ENCODE peak calls at places on chromosome 16, in five cellular contexts. R is AG10803; E is fibroblast of the conjunctiva; J is stimulated activated CD8-positive, alpha-beta memory T cell treated with anti-CD3 and anti-CD28 coated beads, Interleukin-4, amount 100 ng/mL, for 24 hours; A is PC-3. H is an unnamed sample.

GRCh38 chr16:89409161-89409711 is 81.1 kb downstream of the ANKRD11 start:
- DNase-seq in R (no peak), E (no peak), A (peak), J (peak), H (peak)

GRCh38 chr16:65547799-65548446 is 426.1 kb upstream of the CDH11 start:
- DNase-seq in A (peak), J (no peak), R (peak), E (peak), H (no peak)

GRCh38 chr16:64627781-64628180 is 494.1 kb downstream of the CDH11 start:
- DNase-seq in R (no peak), E (no peak), J (no peak), A (no peak), H (no peak)

GRCh38 chr16:72112452-72112792 is 18.8 kb downstream of the DHX38 start:
- DNase-seq in A (no peak), E (no peak), J (no peak), R (no peak), H (peak)

GRCh38 chr16:27461483-27462171 is 59.7 kb downstream of the IL21R start:
- DNase-seq in J (no peak), E (no peak), A (no peak), R (no peak), H (no peak)

GRCh38 chr16:90043526-90043925 is 24.3 kb upstream of the DBNDD1 start:
- DNase-seq in A (no peak), R (no peak), J (no peak), E (no peak), H (no peak)

GRCh38 chr16:85665929-85666328 is 22.8 kb downstream of the GINS2 start:
- DNase-seq in A (no peak), J (no peak), E (no peak), R (no peak), H (peak)

GRCh38 chr16:51756447-51757123 is 605.5 kb upstream of the SALL1 start:
- DNase-seq in R (no peak), A (no peak), E (no peak), J (no peak), H (no peak)

GRCh38 chr16:70688266-70688742 is 2.5 kb upstream of the MTSS2 start:
- DNase-seq in J (no peak), R (peak), E (peak), A (no peak), H (peak)

GRCh38 chr16:1498899-1499676 is 5.9 kb downstream of the TELO2 start:
- DNase-seq in J (no peak), A (no peak), R (no peak), E (no peak), H (peak)

GRCh38 chr16:57720142-57720575 is 15.4 kb upstream of the KATNB1 start:
- DNase-seq in R (peak), E (peak), J (peak), A (peak), H (peak)

GRCh38 chr16:50274771-50275415 is 8.5 kb downstream of the ADCY7 start:
- DNase-seq in E (no peak), A (no peak), R (no peak), J (no peak), H (no peak)

GRCh38 chr16:383326-384020 is 1.7 kb upstream of the PGAP6 start:
- DNase-seq in A (peak), R (no peak), J (no peak), E (no peak), H (no peak)

GRCh38 chr16:56747486-56748045 is 17.6 kb downstream of the NUP93 start:
- DNase-seq in R (peak), J (no peak), E (no peak), A (no peak), H (no peak)

GRCh38 chr16:4915226-4915761 is 21.7 kb downstream of the PPL start:
- DNase-seq in E (peak), J (no peak), A (peak), R (peak), H (no peak)

H was measured in upper lobe of left lung.